ENCODE peak calls at places on chromosomes 16 and 17, in four cellular contexts. I is ascending aorta, R is Peyer's patch, Z is fibroblast of pulmonary artery. D is an unnamed sample.

GRCh38 chr16:12111223-12111622 is 134.7 kb downstream of the SNX29 start:
- DNase-seq in I (no peak), R (no peak), Z (no peak), D (no peak)

GRCh38 chr16:49776085-49776501 is 79.8 kb downstream of the ZNF423 start:
- DNase-seq in I (no peak), R (no peak), Z (peak; percentile 44), D (peak; percentile 68)

GRCh38 chr17:11997147-11997971 is at the start of gene ZNF18:
- DNase-seq in I (peak; percentile 97), R (peak; percentile 95), Z (peak; percentile 94), D (peak; percentile 98)

GRCh38 chr17:57615836-57616235 is 129.3 kb downstream of the CCDC182 start:
- DNase-seq in I (no peak), R (no peak), Z (no peak), D (no peak)

GRCh38 chr17:64056269-64057005 is 36.0 kb upstream of the ICAM2 start:
- DNase-seq in I (no peak), R (no peak), Z (no peak), D (no peak)

GRCh38 chr17:68950725-68951124 is 4.5 kb downstream of the ABCA8 start:
- DNase-seq in I (no peak), R (no peak), Z (no peak), D (no peak)

GRCh38 chr17:27929990-27930389 is 36.8 kb upstream of the LYRM9 start:
- DNase-seq in I (no peak), R (no peak), Z (peak; percentile 11), D (no peak)

GRCh38 chr17:21400816-21401593 is 24.8 kb downstream of the KCNJ12 start:
- DNase-seq in I (no peak), R (no peak), Z (no peak), D (no peak)

GRCh38 chr16:81639931-81640680 is 139.0 kb upstream of the PLCG2 start:
- DNase-seq in I (no peak), R (no peak), Z (no peak), D (no peak)

GRCh38 chr17:74917430-74917829 is 5.6 kb downstream of the USH1G start:
- DNase-seq in I (no peak), R (no peak), Z (no peak), D (no peak)

GRCh38 chr17:27533068-27533397 is 76.8 kb downstream of the KSR1 start:
- DNase-seq in I (no peak), R (no peak), Z (no peak), D (no peak)

GRCh38 chr16:49048557-49048956 is 233.1 kb downstream of the CBLN1 start:
- DNase-seq in I (no peak), R (no peak), Z (peak; percentile 69), D (no peak)

GRCh38 chr16:59733321-59733720 is 999.2 kb upstream of the GOT2 start:
- DNase-seq in I (no peak), R (no peak), Z (no peak), D (no peak)

GRCh38 chr17:72602517-72603345 is 481.9 kb downstream of the SOX9 start:
- DNase-seq in I (no peak), R (no peak), Z (peak; percentile 45), D (no peak)

GRCh38 chr17:66930933-66931332 is 33.6 kb upstream of the CACNG4 start:
- DNase-seq in I (no peak), R (no peak), Z (no peak), D (no peak)

GRCh38 chr16:84829168-84829965 is 9.6 kb downstream of the CRISPLD2 start:
- DNase-seq in I (no peak), R (no peak), Z (peak; percentile 77), D (no peak)

GRCh38 chr16:49492090-49492801 is 118.6 kb downstream of the C16orf78 start:
- DNase-seq in I (peak; percentile 62), R (no peak), Z (peak; percentile 12), D (peak; percentile 79)

GRCh38 chr17:5485270-5486205 is at the start of gene DERL2:
- DNase-seq in I (no peak), R (no peak), Z (peak; percentile 26), D (no peak)

GRCh38 chr17:34291721-34292348 is 6.3 kb downstream of the CCL11 start:
- DNase-seq in I (no peak), R (no peak), Z (no peak), D (no peak)

GRCh38 chr17:16935241-16935663 is 36.7 kb downstream of the TNFRSF13B start:
- DNase-seq in I (peak; percentile 38), R (no peak), Z (no peak), D (no peak)

GRCh38 chr17:38451840-38452529 is 23.7 kb downstream of the ARHGAP23 start:
- DNase-seq in I (no peak), R (no peak), Z (peak; percentile 96), D (peak; percentile 45)

GRCh38 chr17:82006468-82007227 is 16.0 kb downstream of the CENPX start:
- DNase-seq in I (peak; percentile 80), R (no peak), Z (peak; percentile 62), D (no peak)

GRCh38 chr17:34313164-34313563 is 6.1 kb upstream of the CCL8 start:
- DNase-seq in I (no peak), R (no peak), Z (peak; percentile 75), D (no peak)

GRCh38 chr16:21697032-21697431 is 33.3 kb downstream of the OTOA start:
- DNase-seq in I (no peak), R (no peak), Z (no peak), D (no peak)

GRCh38 chr17:64015447-64015846 is 5.0 kb downstream of the ICAM2 start:
- DNase-seq in I (no peak), R (peak; percentile 12), Z (no peak), D (no peak)

GRCh38 chr16:86038923-86039310 is 140.0 kb downstream of the IRF8 start:
- DNase-seq in I (no peak), R (no peak), Z (no peak), D (no peak)

GRCh38 chr17:3316836-3317235 is 18.7 kb upstream of the OR3A1 start:
- DNase-seq in I (no peak), R (no peak), Z (no peak), D (no peak)

GRCh38 chr17:5582177-5582885 is 2.0 kb downstream of the NLRP1 start:
- DNase-seq in I (no peak), R (no peak), Z (no peak), D (no peak)

GRCh38 chr17:20063665-20064648 is 54.8 kb downstream of the SPECC1 start:
- DNase-seq in I (peak; percentile 96), R (peak; percentile 38), Z (peak; percentile 93), D (no peak)

GRCh38 chr16:23362460-23363317 is 60.6 kb downstream of the SCNN1B start:
- DNase-seq in I (no peak), R (no peak), Z (no peak), D (no peak)

GRCh38 chr17:4584125-4584834 is at the start of gene SMTNL2:
- DNase-seq in I (no peak), R (no peak), Z (no peak), D (peak; percentile 84)

GRCh38 chr17:75270218-75270965 is 639 bp downstream of the MIF4GD start:
- DNase-seq in I (peak; percentile 87), R (peak; percentile 66), Z (peak; percentile 80), D (peak; percentile 72)

GRCh38 chr17:32936894-32937500 is 9.0 kb downstream of the TMEM98 start:
- DNase-seq in I (peak; percentile 86), R (peak; percentile 48), Z (peak; percentile 93), D (peak; percentile 81)

GRCh38 chr16:72105978-72106377 is 12.3 kb downstream of the DHX38 start:
- DNase-seq in I (no peak), R (no peak), Z (no peak), D (no peak)

GRCh38 chr16:10927497-10928112 is 14.7 kb downstream of the DEXI start:
- DNase-seq in I (no peak), R (no peak), Z (no peak), D (no peak)

GRCh38 chr16:67339453-67339852 is 12.8 kb downstream of the LRRC36 start:
- DNase-seq in I (no peak), R (no peak), Z (peak; percentile 56), D (no peak)
- TF ChIP-seq CTCF in I (no peak), R (no peak), Z (peak; percentile 39), D (no peak)

DNA sequence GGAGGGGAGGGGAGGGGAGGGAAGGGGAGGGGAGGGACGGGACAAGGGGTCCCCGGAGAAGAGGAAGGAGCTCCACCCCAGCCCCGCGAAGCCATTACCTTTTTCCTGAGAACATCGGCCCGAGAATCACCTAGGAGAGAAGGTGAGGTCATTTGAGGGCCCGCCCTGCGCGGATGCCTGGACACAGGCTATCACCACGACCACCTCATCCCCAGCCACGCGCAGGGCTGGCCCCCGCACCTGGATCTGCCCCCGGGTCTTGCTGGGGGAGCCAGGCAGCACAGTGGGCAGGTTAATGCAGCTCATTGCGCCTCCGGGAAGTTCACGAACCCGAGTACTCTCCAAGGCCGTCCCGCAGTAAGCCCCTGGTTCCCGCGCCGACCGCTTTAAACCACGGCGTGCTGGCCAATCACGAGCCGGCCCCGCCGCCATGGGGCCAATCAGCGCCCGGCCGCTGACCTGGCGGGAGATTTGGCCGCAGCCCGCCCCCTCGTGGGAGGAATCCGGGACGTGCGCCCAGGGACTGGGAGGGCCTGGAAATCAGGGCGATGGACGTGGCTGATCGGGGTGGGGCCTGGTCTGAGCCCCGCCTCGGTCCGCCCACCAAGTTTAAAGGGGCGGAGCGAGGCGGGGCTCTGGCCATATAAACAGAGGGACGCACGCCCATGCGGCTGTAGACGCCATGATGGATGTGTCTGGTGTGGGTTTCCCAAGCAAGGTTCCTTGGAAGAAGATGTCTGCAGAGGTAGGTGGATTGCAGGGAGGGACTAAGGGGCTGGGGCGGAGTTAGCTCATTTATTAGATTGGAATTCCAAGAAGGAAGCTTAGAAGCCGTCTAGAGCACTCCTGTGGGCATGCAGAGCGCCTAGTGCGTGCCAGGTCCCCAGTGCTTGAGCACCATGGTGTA is at the start of the genes AFMID and TK1:
- DNase-seq in I (peak; percentile 98), R (peak; percentile 91), Z (peak; percentile 97), D (peak; percentile 99)
- TF ChIP-seq CTCF in I (peak; percentile 90), R (peak; percentile 98), Z (peak; percentile 62), D (peak; percentile 95)

GRCh38 chr17:65218261-65218660 is 81.1 kb downstream of the RGS9 start:
- DNase-seq in I (no peak), R (no peak), Z (no peak), D (no peak)

GRCh38 chr17:65220732-65221131 is 83.6 kb downstream of the RGS9 start:
- DNase-seq in I (no peak), R (no peak), Z (no peak), D (no peak)

GRCh38 chr17:65219707-65220106 is 82.5 kb downstream of the RGS9 start:
- DNase-seq in I (no peak), R (no peak), Z (no peak), D (no peak)

GRCh38 chr17:65222216-65222738 is 85.1 kb downstream of the RGS9 start:
- DNase-seq in I (no peak), R (no peak), Z (no peak), D (no peak)

DNA sequence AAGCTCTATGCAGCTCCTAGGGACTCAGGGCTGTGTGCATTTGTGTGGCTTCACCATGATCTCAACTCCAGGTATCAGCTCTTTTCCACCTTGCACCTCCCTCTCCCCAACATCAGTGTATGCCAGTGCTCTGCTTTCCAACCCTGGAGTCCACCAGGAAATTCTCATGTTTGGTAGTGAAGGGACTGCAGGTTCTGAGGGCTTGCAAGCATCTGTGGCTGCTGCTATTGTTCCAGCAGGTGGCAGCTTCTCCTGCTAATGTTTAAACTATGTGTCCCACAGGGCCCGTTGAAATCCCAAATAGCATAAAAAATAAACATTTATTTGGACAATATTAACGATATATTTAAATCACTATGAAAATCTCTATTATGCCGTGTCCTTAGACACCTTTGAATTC is 82.0 kb downstream of the RGS9 start:
- DNase-seq in I (no peak), R (no peak), Z (no peak), D (no peak)
- TF ChIP-seq CTCF in I (no peak), R (peak; percentile 9), Z (peak; percentile 35), D (no peak)

GRCh38 chr17:80842456-80843053 is 149.1 kb upstream of the CHMP6 start:
- DNase-seq in I (no peak), R (no peak), Z (no peak), D (no peak)
- TF ChIP-seq CTCF in I (no peak), R (no peak), Z (no peak), D (no peak)

GRCh38 chr17:8900626-8901585 is 33.4 kb upstream of the PIK3R6 start:
- DNase-seq in I (peak; percentile 44), R (peak; percentile 63), Z (no peak), D (no peak)
- TF ChIP-seq CTCF in I (no peak), R (no peak), Z (no peak), D (no peak)